ENCODE peak calls at places on chromosomes 7 and 10, in five cellular contexts. One of them, this sample, is unnamed.

GRCh38 chr7:80883188-80884025 is 35.4 kb downstream of the SEMA3C start:
- DNase-seq in H9: no peak
- DNase-seq in Karpas-422: no peak
- DNase-seq in PC-3: peak
- DNase-seq in fibroblast of lung: peak
- DNase-seq in this sample: no peak

GRCh38 chr10:130936844-130937243 is 374.7 kb downstream of the TCERG1L start:
- DNase-seq in H9: no peak
- DNase-seq in Karpas-422: no peak
- DNase-seq in PC-3: peak
- DNase-seq in fibroblast of lung: no peak
- DNase-seq in this sample: no peak

GRCh38 chr10:7333995-7334964 is 76.6 kb downstream of the SFMBT2 start:
- DNase-seq in H9: peak
- DNase-seq in Karpas-422: no peak
- DNase-seq in PC-3: no peak
- DNase-seq in fibroblast of lung: no peak
- DNase-seq in this sample: no peak

GRCh38 chr10:33800545-33800944 is 466.1 kb upstream of the NRP1 start:
- DNase-seq in H9: no peak
- DNase-seq in Karpas-422: no peak
- DNase-seq in PC-3: peak
- DNase-seq in fibroblast of lung: peak
- DNase-seq in this sample: no peak

GRCh38 chr7:116500071-116500853 is 724 bp downstream of the CAV2 start:
- DNase-seq in H9: peak
- DNase-seq in Karpas-422: no peak
- DNase-seq in PC-3: peak
- DNase-seq in fibroblast of lung: peak
- DNase-seq in this sample: no peak

GRCh38 chr7:66352071-66352470 is 146.9 kb downstream of the TPST1 start:
- DNase-seq in H9: peak
- DNase-seq in Karpas-422: no peak
- DNase-seq in PC-3: no peak
- DNase-seq in fibroblast of lung: no peak
- DNase-seq in this sample: no peak

GRCh38 chr10:8061274-8062211 is 7.1 kb downstream of the GATA3 start:
- DNase-seq in H9: no peak
- DNase-seq in Karpas-422: no peak
- DNase-seq in PC-3: no peak
- DNase-seq in fibroblast of lung: peak
- DNase-seq in this sample: no peak

GRCh38 chr10:17737021-17737965 is 14.7 kb upstream of the TMEM236 start:
- DNase-seq in H9: no peak
- DNase-seq in Karpas-422: peak
- DNase-seq in PC-3: peak
- DNase-seq in fibroblast of lung: peak
- DNase-seq in this sample: peak

GRCh38 chr7:27689045-27689877 is 26.6 kb upstream of the HIBADH start:
- DNase-seq in H9: peak
- DNase-seq in Karpas-422: peak
- DNase-seq in PC-3: peak
- DNase-seq in fibroblast of lung: no peak
- DNase-seq in this sample: no peak

GRCh38 chr7:115825736-115826135 is 204.8 kb downstream of the TFEC start:
- DNase-seq in H9: no peak
- DNase-seq in Karpas-422: no peak
- DNase-seq in PC-3: no peak
- DNase-seq in fibroblast of lung: peak
- DNase-seq in this sample: no peak

GRCh38 chr10:78330884-78331283 is 297.2 kb downstream of the RPS24 start:
- DNase-seq in H9: no peak
- DNase-seq in Karpas-422: no peak
- DNase-seq in PC-3: no peak
- DNase-seq in fibroblast of lung: no peak
- DNase-seq in this sample: no peak

GRCh38 chr10:110426294-110427153 is 71.2 kb upstream of the DUSP5 start:
- DNase-seq in H9: no peak
- DNase-seq in Karpas-422: peak
- DNase-seq in PC-3: no peak
- DNase-seq in fibroblast of lung: peak
- DNase-seq in this sample: no peak

GRCh38 chr7:93889261-93889660 is 1.3 kb downstream of the TFPI2 start:
- DNase-seq in H9: no peak
- DNase-seq in Karpas-422: no peak
- DNase-seq in PC-3: peak
- DNase-seq in fibroblast of lung: peak
- DNase-seq in this sample: no peak

GRCh38 chr10:43055991-43056567 is 20.8 kb upstream of the RET start:
- DNase-seq in H9: no peak
- DNase-seq in Karpas-422: no peak
- DNase-seq in PC-3: no peak
- DNase-seq in fibroblast of lung: no peak
- DNase-seq in this sample: no peak

GRCh38 chr10:128001346-128001745 is 94.4 kb downstream of the PTPRE start:
- DNase-seq in H9: no peak
- DNase-seq in Karpas-422: no peak
- DNase-seq in PC-3: no peak
- DNase-seq in fibroblast of lung: no peak
- DNase-seq in this sample: no peak
- H3K27ac ChIP-seq in H9: no peak
- H3K27ac ChIP-seq in Karpas-422: no peak
- H3K27ac ChIP-seq in PC-3: no peak
- H3K27ac ChIP-seq in fibroblast of lung: no peak
- H3K27ac ChIP-seq in this sample: no peak

DNA sequence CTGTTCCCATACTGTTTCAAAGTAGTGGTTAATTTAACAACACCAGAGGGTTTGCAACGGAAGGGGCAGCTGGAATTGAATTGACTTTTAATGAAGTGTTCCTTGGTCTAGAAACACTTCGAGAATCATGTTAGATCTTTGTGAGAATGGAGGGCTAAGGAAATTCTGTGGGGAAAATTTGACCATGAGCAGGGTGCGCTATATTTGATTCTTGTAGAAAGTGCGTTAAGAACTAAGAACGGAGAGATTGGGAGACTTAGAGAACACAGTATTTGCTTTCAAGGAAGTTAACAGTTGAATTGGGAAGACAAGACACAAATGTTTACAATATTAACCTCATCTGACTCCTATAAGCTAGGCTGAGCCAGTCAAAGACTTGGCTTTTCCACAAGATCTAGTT is 1.2 kb downstream of the ZNF212 start:
- DNase-seq in H9: no peak
- DNase-seq in Karpas-422: peak
- DNase-seq in PC-3: no peak
- DNase-seq in fibroblast of lung: no peak
- DNase-seq in this sample: no peak
- H3K9ac ChIP-seq in H9: peak
- H3K9ac ChIP-seq in Karpas-422: peak
- H3K9ac ChIP-seq in PC-3: peak
- H3K9ac ChIP-seq in fibroblast of lung: no peak
- H3K9ac ChIP-seq in this sample: peak

GRCh38 chr7:121020243-121020642 is 31.7 kb downstream of the CPED1 start:
- DNase-seq in H9: no peak
- DNase-seq in Karpas-422: no peak
- DNase-seq in PC-3: peak
- DNase-seq in fibroblast of lung: peak
- DNase-seq in this sample: no peak
- H3K27ac ChIP-seq in H9: no peak
- H3K27ac ChIP-seq in Karpas-422: no peak
- H3K27ac ChIP-seq in PC-3: peak
- H3K27ac ChIP-seq in fibroblast of lung: peak
- H3K27ac ChIP-seq in this sample: no peak

GRCh38 chr10:74640134-74640533 is 186.3 kb upstream of the KAT6B start:
- DNase-seq in H9: peak
- DNase-seq in Karpas-422: peak
- DNase-seq in PC-3: peak
- DNase-seq in fibroblast of lung: peak
- DNase-seq in this sample: no peak
- H3K9ac ChIP-seq in H9: no peak
- H3K9ac ChIP-seq in Karpas-422: peak
- H3K9ac ChIP-seq in PC-3: no peak
- H3K9ac ChIP-seq in fibroblast of lung: no peak
- H3K9ac ChIP-seq in this sample: no peak

GRCh38 chr10:52129410-52130178 is 184.5 kb upstream of the DKK1 start:
- DNase-seq in H9: no peak
- DNase-seq in Karpas-422: no peak
- DNase-seq in PC-3: no peak
- DNase-seq in fibroblast of lung: no peak
- DNase-seq in this sample: no peak
- H3K27ac ChIP-seq in H9: no peak
- H3K27ac ChIP-seq in Karpas-422: no peak
- H3K27ac ChIP-seq in PC-3: no peak
- H3K27ac ChIP-seq in fibroblast of lung: no peak
- H3K27ac ChIP-seq in this sample: no peak

GRCh38 chr7:43199761-43200160 is 87.3 kb downstream of the HECW1 start:
- DNase-seq in H9: no peak
- DNase-seq in Karpas-422: no peak
- DNase-seq in PC-3: peak
- DNase-seq in fibroblast of lung: peak
- DNase-seq in this sample: no peak
- H3K9ac ChIP-seq in H9: no peak
- H3K9ac ChIP-seq in Karpas-422: no peak
- H3K9ac ChIP-seq in PC-3: no peak
- H3K9ac ChIP-seq in fibroblast of lung: no peak
- H3K9ac ChIP-seq in this sample: no peak

GRCh38 chr10:45438457-45439090 is 64.6 kb downstream of the ALOX5 start:
- DNase-seq in H9: no peak
- DNase-seq in Karpas-422: no peak
- DNase-seq in PC-3: no peak
- DNase-seq in fibroblast of lung: no peak
- DNase-seq in this sample: no peak
- H3K27ac ChIP-seq in H9: no peak
- H3K27ac ChIP-seq in Karpas-422: no peak
- H3K27ac ChIP-seq in PC-3: no peak
- H3K27ac ChIP-seq in fibroblast of lung: no peak
- H3K27ac ChIP-seq in this sample: no peak

GRCh38 chr7:87226495-87226894 is 7.0 kb upstream of the TMEM243 start:
- DNase-seq in H9: no peak
- DNase-seq in Karpas-422: no peak
- DNase-seq in PC-3: no peak
- DNase-seq in fibroblast of lung: no peak
- DNase-seq in this sample: no peak

GRCh38 chr7:87225696-87226095 is 6.2 kb upstream of the TMEM243 start:
- DNase-seq in H9: no peak
- DNase-seq in Karpas-422: no peak
- DNase-seq in PC-3: peak
- DNase-seq in fibroblast of lung: peak
- DNase-seq in this sample: no peak

GRCh38 chr7:87220026-87220733 is 648 bp upstream of the TMEM243 start:
- DNase-seq in H9: peak
- DNase-seq in Karpas-422: peak
- DNase-seq in PC-3: peak
- DNase-seq in fibroblast of lung: peak
- DNase-seq in this sample: no peak

GRCh38 chr7:87220734-87221215 is 1.2 kb upstream of the TMEM243 start:
- DNase-seq in H9: no peak
- DNase-seq in Karpas-422: no peak
- DNase-seq in PC-3: peak
- DNase-seq in fibroblast of lung: peak
- DNase-seq in this sample: no peak

DNA sequence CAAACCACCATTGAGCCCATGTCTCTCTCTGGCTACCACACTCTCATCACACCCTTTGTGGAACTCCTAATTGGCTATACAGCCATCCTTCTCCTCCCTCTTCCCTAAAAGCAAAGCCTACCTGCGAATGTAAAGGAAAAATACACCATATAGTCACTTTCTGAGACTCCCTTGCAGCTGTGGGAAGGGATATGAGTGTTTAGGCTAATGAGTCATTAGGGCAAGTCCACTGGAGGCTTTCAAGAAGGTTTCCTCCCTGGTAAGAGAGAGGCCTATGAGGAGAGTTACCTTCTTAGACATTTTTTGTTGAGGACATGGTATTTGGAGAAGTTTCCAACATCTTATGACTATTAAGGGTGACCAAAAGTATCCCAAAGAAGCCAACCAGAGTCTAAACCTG is 4.1 kb upstream of the TMEM243 start:
- DNase-seq in H9: no peak
- DNase-seq in Karpas-422: no peak
- DNase-seq in PC-3: peak
- DNase-seq in fibroblast of lung: no peak
- DNase-seq in this sample: no peak
- H3K9ac ChIP-seq in H9: no peak
- H3K9ac ChIP-seq in Karpas-422: no peak
- H3K9ac ChIP-seq in PC-3: no peak
- H3K9ac ChIP-seq in fibroblast of lung: no peak
- H3K9ac ChIP-seq in this sample: no peak

DNA sequence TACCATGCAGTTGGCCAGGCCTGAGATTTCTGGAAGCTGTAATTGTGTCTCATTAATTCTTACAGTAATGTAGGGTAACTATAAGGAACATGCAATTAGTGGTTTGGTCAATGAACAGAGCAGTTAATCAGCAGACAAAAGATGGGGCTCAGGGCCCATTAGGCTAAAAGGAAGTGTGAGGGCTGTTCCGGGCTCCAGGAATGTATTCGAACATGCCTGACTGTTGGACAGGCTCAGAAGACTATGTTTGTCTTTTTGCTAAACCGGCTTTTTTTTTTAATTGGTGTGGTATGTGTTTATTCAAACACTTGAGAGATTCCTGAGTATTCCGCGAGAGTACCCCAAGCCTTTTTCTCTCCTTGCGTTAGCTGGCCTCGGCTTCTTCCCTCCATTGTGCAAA is 42.5 kb upstream of the FZD8 start:
- DNase-seq in H9: no peak
- DNase-seq in Karpas-422: no peak
- DNase-seq in PC-3: no peak
- DNase-seq in fibroblast of lung: no peak
- DNase-seq in this sample: no peak
- H3K27ac ChIP-seq in H9: no peak
- H3K27ac ChIP-seq in Karpas-422: no peak
- H3K27ac ChIP-seq in PC-3: no peak
- H3K27ac ChIP-seq in fibroblast of lung: no peak
- H3K27ac ChIP-seq in this sample: no peak